ENCODE peak calls at places on chromosomes 2 and 18, in six cellular contexts. P, E, U, F, Q and L are unnamed samples.

GRCh38 chr2:104853926-104854506 is at the start of gene POU3F3:
- DNase-seq in E (peak; percentile 97), U (peak; percentile 96), P (peak; percentile 66), F (peak; percentile 95), Q (no peak), L (peak; percentile 98)

GRCh38 chr2:55555977-55556376 is 36.5 kb downstream of the CFAP36 start:
- DNase-seq in Q (no peak), P (no peak), U (no peak), F (no peak), E (peak; percentile 57), L (no peak)

GRCh38 chr2:3411103-3411502 is 31.6 kb downstream of the TRAPPC12 start:
- DNase-seq in F (no peak), U (no peak), P (no peak), Q (no peak), E (no peak), L (no peak)

GRCh38 chr2:47405757-47406156 is 2.8 kb downstream of the MSH2 start:
- DNase-seq in F (no peak), Q (no peak), P (no peak), U (no peak), E (peak; percentile 6), L (no peak)

GRCh38 chr2:109594246-109594900 is 19.4 kb downstream of the SEPTIN10 start:
- DNase-seq in E (peak; percentile 47), U (no peak), F (no peak), P (no peak), Q (no peak), L (no peak)

GRCh38 chr2:159695798-159696448 is 16.4 kb upstream of the MARCHF7 start:
- DNase-seq in Q (no peak), U (no peak), E (no peak), P (no peak), F (no peak), L (no peak)

GRCh38 chr2:237691908-237692600 is 64.7 kb downstream of the LRRFIP1 start:
- DNase-seq in E (peak; percentile 85), F (peak; percentile 80), P (peak; percentile 99), Q (peak; percentile 95), U (peak; percentile 92), L (peak; percentile 99)

GRCh38 chr2:43341959-43342757 is 115.8 kb upstream of the ZFP36L2 start:
- DNase-seq in P (no peak), Q (no peak), E (no peak), U (no peak), F (no peak), L (no peak)

GRCh38 chr18:63213331-63213900 is 106.2 kb downstream of the BCL2 start:
- DNase-seq in F (no peak), P (no peak), Q (no peak), U (no peak), E (no peak), L (no peak)

GRCh38 chr18:8121942-8122480 is 487.2 kb upstream of the RAB12 start:
- DNase-seq in Q (no peak), U (no peak), P (no peak), F (peak; percentile 15), E (peak; percentile 95), L (no peak)

GRCh38 chr2:74008761-74009395 is 24.2 kb downstream of the TET3 start:
- DNase-seq in E (no peak), U (peak; percentile 62), F (no peak), P (no peak), Q (no peak), L (no peak)

GRCh38 chr2:205650931-205651330 is 31.4 kb upstream of the NRP2 start:
- DNase-seq in E (no peak), Q (no peak), F (no peak), U (no peak), P (no peak), L (no peak)

DNA sequence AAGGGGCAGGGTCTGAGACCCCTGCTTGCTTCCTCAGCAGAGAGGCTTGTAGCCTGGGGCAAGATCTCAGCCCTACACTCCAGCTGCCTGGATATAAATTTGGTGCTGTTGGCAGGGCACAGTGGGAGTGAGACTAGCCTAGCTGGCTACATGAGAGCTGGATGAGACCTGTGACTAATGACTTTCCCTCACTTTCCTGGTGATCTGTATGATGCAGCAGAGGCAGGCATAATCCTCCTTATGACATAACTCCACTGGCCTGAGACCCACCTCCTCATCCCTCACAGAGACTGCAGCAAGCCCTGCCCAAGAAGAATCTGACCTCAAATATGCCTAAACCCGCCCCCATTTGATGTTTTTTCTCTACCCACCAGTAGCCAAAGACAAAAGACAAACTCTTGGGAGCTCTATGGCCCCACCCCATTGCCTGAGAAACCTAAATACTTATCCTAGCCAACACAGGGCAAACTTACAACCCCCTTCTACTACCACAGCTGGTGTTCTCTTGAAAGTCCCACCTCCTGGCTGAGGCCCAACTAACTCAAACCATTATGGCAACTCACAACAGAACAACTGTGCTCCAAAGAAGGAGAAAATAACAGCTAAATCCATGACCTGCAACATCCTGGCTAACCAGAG is 102.7 kb downstream of the NR4A2 start:
- DNase-seq in U (no peak), E (peak; percentile 17), P (no peak), F (peak; percentile 22), Q (no peak), L (peak; percentile 4)
- H3K9me3 ChIP-seq in U (no peaks in the 10 kb centered on the region), E (no peaks in the 10 kb centered on the region), P (no peaks in the 10 kb centered on the region), F (peaks cover 17% of the 10 kb centered on the region), Q (no peaks in the 10 kb centered on the region), L (no peaks in the 10 kb centered on the region)

GRCh38 chr18:21085579-21086161 is 25.9 kb downstream of the ROCK1 start:
- DNase-seq in F (no peak), U (no peak), P (no peak), E (peak; percentile 15), Q (no peak), L (no peak)
- H3K9me3 ChIP-seq in F (no peaks in the 10 kb centered on the region), U (peaks cover 6% of the 10 kb centered on the region), P (no peaks in the 10 kb centered on the region), E (no peaks in the 10 kb centered on the region), Q (no peaks in the 10 kb centered on the region), L (peaks cover 2% of the 10 kb centered on the region)

GRCh38 chr2:176161041-176161785 is 4.1 kb downstream of the HOXD3 start:
- DNase-seq in Q (no peak), U (no peak), E (peak; percentile 69), P (no peak), F (no peak), L (no peak)
- H3K9me3 ChIP-seq in Q (no peaks in the 10 kb centered on the region), U (peaks cover 18% of the 10 kb centered on the region), E (no peaks in the 10 kb centered on the region), P (no peaks in the 10 kb centered on the region), F (no peaks in the 10 kb centered on the region), L (no peaks in the 10 kb centered on the region)

DNA sequence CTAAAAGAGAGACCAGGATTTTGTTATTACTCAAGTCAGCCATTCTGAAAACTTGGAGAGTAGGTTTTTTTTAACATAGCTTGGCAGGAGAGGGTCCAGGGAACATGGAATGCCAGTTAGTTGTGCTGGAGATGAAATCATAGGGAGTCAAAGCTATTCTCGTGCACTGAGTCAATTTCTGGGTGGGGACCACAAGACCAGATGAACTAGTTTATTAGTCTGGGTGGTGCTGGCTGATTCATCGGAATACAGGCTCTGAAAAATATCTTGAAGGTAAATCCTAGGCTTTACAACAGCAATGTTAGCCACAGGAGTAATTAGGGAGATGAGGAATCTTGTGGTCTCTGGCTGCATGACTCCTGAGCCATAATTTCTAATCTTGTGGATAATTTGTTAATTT is 921.4 kb downstream of the TRIB2 start:
- DNase-seq in E (peak; percentile 81), P (no peak), U (no peak), F (no peak), Q (no peak), L (no peak)
- H3K9me3 ChIP-seq in E (no peaks in the 10 kb centered on the region), P (no peaks in the 10 kb centered on the region), U (no peaks in the 10 kb centered on the region), F (peaks cover 4% of the 10 kb centered on the region), Q (no peaks in the 10 kb centered on the region), L (peaks cover 4% of the 10 kb centered on the region)

DNA sequence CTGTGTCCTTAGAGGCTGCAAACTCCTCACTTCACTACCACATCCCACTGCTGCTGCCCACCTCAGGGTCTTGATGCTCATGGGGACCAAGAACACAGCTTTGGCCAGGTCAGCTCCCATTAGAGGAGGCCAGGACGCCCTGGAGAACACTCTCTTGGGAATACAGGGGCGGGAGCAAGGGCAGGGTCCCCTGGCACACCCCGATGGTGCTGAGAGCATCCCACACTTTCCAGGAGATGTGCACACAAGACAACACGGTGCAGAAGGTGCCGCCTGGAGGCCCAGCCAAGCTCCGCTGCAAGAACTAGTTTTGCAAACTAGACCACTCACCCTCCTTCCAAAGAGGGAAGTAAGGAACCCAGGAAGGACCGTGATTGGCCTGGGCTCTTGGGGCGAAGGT is 304.4 kb upstream of the SALL3 start:
- DNase-seq in Q (no peak), F (no peak), P (no peak), U (no peak), E (no peak), L (peak; percentile 29)
- H3K9me3 ChIP-seq in Q (no peaks in the 10 kb centered on the region), F (no peaks in the 10 kb centered on the region), P (no peaks in the 10 kb centered on the region), U (no peaks in the 10 kb centered on the region), E (no peaks in the 10 kb centered on the region), L (no peaks in the 10 kb centered on the region)

GRCh38 chr2:186319105-186319504 is 167.0 kb upstream of the ZC3H15 start:
- DNase-seq in Q (no peak), U (no peak), P (no peak), E (no peak), F (no peak), L (no peak)
- H3K9me3 ChIP-seq in Q (peaks cover 7% of the 10 kb centered on the region), U (no peaks in the 10 kb centered on the region), P (peaks cover 14% of the 10 kb centered on the region), E (no peaks in the 10 kb centered on the region), F (peaks cover 5% of the 10 kb centered on the region), L (peaks cover 19% of the 10 kb centered on the region)

DNA sequence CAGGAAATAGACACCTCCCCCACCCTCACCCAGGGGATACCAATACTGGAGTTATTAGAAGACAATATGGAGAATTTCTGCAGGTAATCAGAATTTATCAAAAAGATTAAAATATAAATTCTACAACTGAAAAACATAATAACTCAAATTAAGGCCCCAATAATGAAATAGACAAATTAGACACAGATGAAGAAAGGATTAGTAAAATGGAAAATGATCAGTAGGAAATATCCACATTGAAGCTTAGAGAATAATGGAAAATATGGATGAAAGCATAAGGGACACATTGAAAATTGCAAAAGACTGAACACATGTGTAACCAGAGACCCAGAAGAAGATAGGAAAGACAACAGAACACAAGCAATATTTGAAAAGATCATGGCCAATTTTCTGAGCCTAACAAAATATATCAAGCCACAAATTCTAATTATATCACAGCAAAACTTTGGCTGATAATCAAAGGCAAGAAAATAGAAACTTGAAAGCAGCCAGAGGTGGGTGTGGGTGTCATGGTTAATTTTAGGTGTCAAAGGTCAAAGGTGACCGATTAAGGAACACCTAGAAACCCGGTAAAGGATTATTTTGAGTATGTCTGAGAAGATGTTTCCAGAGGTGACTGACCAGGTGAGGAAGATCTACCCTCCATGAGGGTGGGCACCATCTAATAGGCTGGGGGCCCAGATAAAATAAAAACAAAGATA is 28.2 kb downstream of the BOK start:
- DNase-seq in E (no peak), Q (no peak), P (no peak), F (no peak), U (no peak), L (no peak)
- H3K9me3 ChIP-seq in E (peaks cover 2% of the 10 kb centered on the region), Q (peaks cover 21% of the 10 kb centered on the region), P (peaks cover 22% of the 10 kb centered on the region), F (peaks cover 34% of the 10 kb centered on the region), U (peaks cover 30% of the 10 kb centered on the region), L (peaks cover 11% of the 10 kb centered on the region)